ENCODE peak calls at places on chromosomes 3 and 15, in six cellular contexts. K, R, N, B, C and X are unnamed samples.

GRCh38 chr15:59247364-59247763 is 40.7 kb downstream of the LDHAL6B start:
- DNase-seq in C (peak), K (no peak), B (peak), N (peak), R (peak), X (peak)

GRCh38 chr15:36658321-36658720 is 78.9 kb downstream of the CDIN1 start:
- DNase-seq in R (no peak), N (peak), C (peak), K (no peak), B (peak), X (no peak)

GRCh38 chr3:4322635-4323034 is 19.5 kb downstream of the SETMAR start:
- DNase-seq in C (no peak), K (no peak), B (peak), N (peak), R (no peak), X (no peak)

GRCh38 chr3:29384640-29385039 is 103.8 kb downstream of the RBMS3 start:
- DNase-seq in N (peak), B (peak), C (no peak), R (peak), K (peak), X (no peak)

GRCh38 chr15:69997701-69998273 is 99.9 kb downstream of the TLE3 start:
- DNase-seq in C (peak), R (no peak), K (peak), B (no peak), N (peak), X (no peak)

GRCh38 chr3:116929534-116930222 is 220.1 kb downstream of the TUSC7 start:
- DNase-seq in C (no peak), R (no peak), N (no peak), K (no peak), B (no peak), X (no peak)

GRCh38 chr3:59052803-59053411 is 3.1 kb upstream of the CFAP20DC start:
- DNase-seq in C (no peak), N (peak), R (no peak), B (no peak), K (no peak), X (peak)

GRCh38 chr3:179615458-179616173 is 11.0 kb downstream of the NDUFB5 start:
- DNase-seq in N (no peak), K (no peak), B (no peak), R (no peak), C (no peak), X (no peak)

GRCh38 chr3:13002398-13003124 is 70.7 kb downstream of the IQSEC1 start:
- DNase-seq in N (no peak), C (no peak), R (no peak), K (no peak), B (no peak), X (no peak)

GRCh38 chr3:42839616-42840015 is 30.4 kb downstream of the ACKR2 start:
- DNase-seq in R (no peak), K (peak), B (peak), C (peak), N (peak), X (peak)

GRCh38 chr3:190076601-190077444 is 43.9 kb downstream of the P3H2 start:
- DNase-seq in B (peak), R (peak), N (peak), C (no peak), K (peak), X (no peak)

GRCh38 chr3:139555249-139555648 is 15.7 kb upstream of the RBP1 start:
- DNase-seq in N (no peak), R (no peak), C (no peak), B (no peak), K (no peak), X (no peak)

GRCh38 chr3:12222765-12223485 is 64.2 kb upstream of the TIMP4 start:
- DNase-seq in C (no peak), N (no peak), K (no peak), R (no peak), B (peak), X (no peak)

GRCh38 chr15:73051402-73051810 is 857 bp upstream of the NEO1 start:
- DNase-seq in R (no peak), C (peak), N (no peak), B (no peak), K (peak), X (no peak)

GRCh38 chr3:130260821-130261402 is 84.6 kb upstream of the COL6A5 start:
- DNase-seq in K (no peak), C (no peak), R (peak), B (no peak), N (peak), X (no peak)

GRCh38 chr3:22297436-22297835 is 546.4 kb upstream of the ZNF385D start:
- DNase-seq in C (no peak), B (no peak), K (no peak), R (no peak), N (no peak), X (no peak)

GRCh38 chr15:73021139-73021621 is 31.1 kb upstream of the NEO1 start:
- DNase-seq in B (no peak), N (no peak), C (no peak), R (no peak), K (no peak), X (no peak)

GRCh38 chr3:50192689-50193141 is 1.3 kb downstream of the GNAT1 start:
- DNase-seq in K (peak), N (peak), C (peak), R (peak), B (no peak), X (peak)